ENCODE peak calls at places on chromosomes 5 and 9, in seven cellular contexts. One of them, this sample, is unnamed.

GRCh38 chr9:93574091-93574899 is 2.1 kb upstream of the PHF2 start:
- DNase-seq in fibroblast of pulmonary artery: no peak
- DNase-seq in naive thymus-derived CD4-positive, alpha-beta T cell: no peak
- DNase-seq in sigmoid colon: no peak
- DNase-seq in ovary: no peak
- DNase-seq in uterus: no peak
- DNase-seq in psoas muscle: no peak
- DNase-seq in this sample: peak; percentile 56

GRCh38 chr9:94818196-94818541 is 91.7 kb downstream of the AOPEP start:
- DNase-seq in fibroblast of pulmonary artery: no peak
- DNase-seq in naive thymus-derived CD4-positive, alpha-beta T cell: no peak
- DNase-seq in sigmoid colon: no peak
- DNase-seq in ovary: no peak
- DNase-seq in uterus: no peak
- DNase-seq in psoas muscle: no peak
- DNase-seq in this sample: no peak

GRCh38 chr9:123883634-123884033 is 46.3 kb downstream of the DENND1A start:
- DNase-seq in fibroblast of pulmonary artery: peak; percentile 28
- DNase-seq in naive thymus-derived CD4-positive, alpha-beta T cell: no peak
- DNase-seq in sigmoid colon: no peak
- DNase-seq in ovary: no peak
- DNase-seq in uterus: no peak
- DNase-seq in psoas muscle: no peak
- DNase-seq in this sample: no peak

GRCh38 chr5:41122459-41122858 is 51.3 kb upstream of the MROH2B start:
- DNase-seq in fibroblast of pulmonary artery: no peak
- DNase-seq in naive thymus-derived CD4-positive, alpha-beta T cell: no peak
- DNase-seq in sigmoid colon: no peak
- DNase-seq in ovary: no peak
- DNase-seq in uterus: no peak
- DNase-seq in psoas muscle: no peak
- DNase-seq in this sample: peak; percentile 47

GRCh38 chr5:55601209-55601618 is 66.5 kb upstream of the PLPP1 start:
- DNase-seq in fibroblast of pulmonary artery: peak; percentile 96
- DNase-seq in naive thymus-derived CD4-positive, alpha-beta T cell: no peak
- DNase-seq in sigmoid colon: peak; percentile 95
- DNase-seq in ovary: peak; percentile 40
- DNase-seq in uterus: peak; percentile 83
- DNase-seq in psoas muscle: peak; percentile 91
- DNase-seq in this sample: no peak

GRCh38 chr5:159174511-159175168 is 34.7 kb downstream of the RNF145 start:
- DNase-seq in fibroblast of pulmonary artery: peak; percentile 56
- DNase-seq in naive thymus-derived CD4-positive, alpha-beta T cell: no peak
- DNase-seq in sigmoid colon: no peak
- DNase-seq in ovary: no peak
- DNase-seq in uterus: no peak
- DNase-seq in psoas muscle: no peak
- DNase-seq in this sample: no peak

GRCh38 chr9:120397453-120397852 is 182.5 kb downstream of the CDK5RAP2 start:
- DNase-seq in fibroblast of pulmonary artery: no peak
- DNase-seq in naive thymus-derived CD4-positive, alpha-beta T cell: no peak
- DNase-seq in sigmoid colon: peak; percentile 18
- DNase-seq in ovary: no peak
- DNase-seq in uterus: no peak
- DNase-seq in psoas muscle: no peak
- DNase-seq in this sample: no peak

GRCh38 chr9:89954229-89954628 is 349.4 kb downstream of the GADD45G start:
- DNase-seq in fibroblast of pulmonary artery: no peak
- DNase-seq in naive thymus-derived CD4-positive, alpha-beta T cell: no peak
- DNase-seq in sigmoid colon: no peak
- DNase-seq in ovary: no peak
- DNase-seq in uterus: no peak
- DNase-seq in psoas muscle: peak; percentile 53
- DNase-seq in this sample: no peak

GRCh38 chr5:157361865-157362465 is 96.0 kb downstream of the CYFIP2 start:
- DNase-seq in fibroblast of pulmonary artery: peak; percentile 65
- DNase-seq in naive thymus-derived CD4-positive, alpha-beta T cell: no peak
- DNase-seq in sigmoid colon: no peak
- DNase-seq in ovary: no peak
- DNase-seq in uterus: no peak
- DNase-seq in psoas muscle: no peak
- DNase-seq in this sample: no peak

GRCh38 chr9:81635526-81636279 is 53.6 kb downstream of the TLE1 start:
- DNase-seq in fibroblast of pulmonary artery: no peak
- DNase-seq in naive thymus-derived CD4-positive, alpha-beta T cell: no peak
- DNase-seq in sigmoid colon: no peak
- DNase-seq in ovary: no peak
- DNase-seq in uterus: no peak
- DNase-seq in psoas muscle: no peak
- DNase-seq in this sample: no peak

GRCh38 chr5:136018814-136019777 is 9.7 kb upstream of the TGFBI start:
- DNase-seq in fibroblast of pulmonary artery: peak; percentile 98
- DNase-seq in naive thymus-derived CD4-positive, alpha-beta T cell: no peak
- DNase-seq in sigmoid colon: peak; percentile 89
- DNase-seq in ovary: no peak
- DNase-seq in uterus: peak; percentile 62
- DNase-seq in psoas muscle: no peak
- DNase-seq in this sample: no peak

GRCh38 chr9:115393976-115394775 is 276.2 kb upstream of the TNC start:
- DNase-seq in fibroblast of pulmonary artery: no peak
- DNase-seq in naive thymus-derived CD4-positive, alpha-beta T cell: no peak
- DNase-seq in sigmoid colon: no peak
- DNase-seq in ovary: no peak
- DNase-seq in uterus: no peak
- DNase-seq in psoas muscle: no peak
- DNase-seq in this sample: no peak

GRCh38 chr9:34990908-34991832 is 1.6 kb downstream of the DNAJB5 start:
- DNase-seq in fibroblast of pulmonary artery: no peak
- DNase-seq in naive thymus-derived CD4-positive, alpha-beta T cell: no peak
- DNase-seq in sigmoid colon: no peak
- DNase-seq in ovary: peak; percentile 38
- DNase-seq in uterus: peak; percentile 28
- DNase-seq in psoas muscle: peak; percentile 81
- DNase-seq in this sample: peak; percentile 29

GRCh38 chr5:139955616-139956283 is 87.3 kb downstream of the NRG2 start:
- DNase-seq in fibroblast of pulmonary artery: no peak
- DNase-seq in naive thymus-derived CD4-positive, alpha-beta T cell: no peak
- DNase-seq in sigmoid colon: no peak
- DNase-seq in ovary: no peak
- DNase-seq in uterus: no peak
- DNase-seq in psoas muscle: no peak
- DNase-seq in this sample: no peak

GRCh38 chr5:163104496-163104895 is 332.9 kb upstream of the CCNG1 start:
- DNase-seq in fibroblast of pulmonary artery: no peak
- DNase-seq in naive thymus-derived CD4-positive, alpha-beta T cell: no peak
- DNase-seq in sigmoid colon: no peak
- DNase-seq in ovary: no peak
- DNase-seq in uterus: no peak
- DNase-seq in psoas muscle: no peak
- DNase-seq in this sample: no peak

GRCh38 chr5:180791611-180792213 is 10.9 kb downstream of the MGAT1 start:
- DNase-seq in fibroblast of pulmonary artery: no peak
- DNase-seq in naive thymus-derived CD4-positive, alpha-beta T cell: no peak
- DNase-seq in sigmoid colon: no peak
- DNase-seq in ovary: no peak
- DNase-seq in uterus: no peak
- DNase-seq in psoas muscle: no peak
- DNase-seq in this sample: no peak

GRCh38 chr9:94713446-94714185 is 12.9 kb upstream of the AOPEP start:
- DNase-seq in fibroblast of pulmonary artery: no peak
- DNase-seq in naive thymus-derived CD4-positive, alpha-beta T cell: no peak
- DNase-seq in sigmoid colon: no peak
- DNase-seq in ovary: no peak
- DNase-seq in uterus: no peak
- DNase-seq in psoas muscle: no peak
- DNase-seq in this sample: no peak

GRCh38 chr9:93326056-93326455 is 125.4 kb upstream of the FAM120A start:
- DNase-seq in fibroblast of pulmonary artery: no peak
- DNase-seq in naive thymus-derived CD4-positive, alpha-beta T cell: no peak
- DNase-seq in sigmoid colon: no peak
- DNase-seq in ovary: no peak
- DNase-seq in uterus: no peak
- DNase-seq in psoas muscle: no peak
- DNase-seq in this sample: no peak

GRCh38 chr9:100440071-100440470 is 13.1 kb downstream of the MSANTD3 start:
- DNase-seq in fibroblast of pulmonary artery: peak; percentile 47
- DNase-seq in naive thymus-derived CD4-positive, alpha-beta T cell: no peak
- DNase-seq in sigmoid colon: no peak
- DNase-seq in ovary: no peak
- DNase-seq in uterus: no peak
- DNase-seq in psoas muscle: peak; percentile 57
- DNase-seq in this sample: no peak

GRCh38 chr9:87599901-87600610 is 102.4 kb downstream of the DAPK1 start:
- DNase-seq in fibroblast of pulmonary artery: peak; percentile 94
- DNase-seq in naive thymus-derived CD4-positive, alpha-beta T cell: no peak
- DNase-seq in sigmoid colon: peak; percentile 82
- DNase-seq in ovary: peak; percentile 69
- DNase-seq in uterus: peak; percentile 64
- DNase-seq in psoas muscle: no peak
- DNase-seq in this sample: no peak

GRCh38 chr5:149937610-149938009 is 7.0 kb downstream of the PDE6A start:
- DNase-seq in fibroblast of pulmonary artery: no peak
- DNase-seq in naive thymus-derived CD4-positive, alpha-beta T cell: no peak
- DNase-seq in sigmoid colon: no peak
- DNase-seq in ovary: no peak
- DNase-seq in uterus: no peak
- DNase-seq in psoas muscle: no peak
- DNase-seq in this sample: no peak

GRCh38 chr5:67092447-67093023 is 104.1 kb downstream of the CD180 start:
- DNase-seq in fibroblast of pulmonary artery: peak; percentile 23
- DNase-seq in naive thymus-derived CD4-positive, alpha-beta T cell: no peak
- DNase-seq in sigmoid colon: no peak
- DNase-seq in ovary: no peak
- DNase-seq in uterus: no peak
- DNase-seq in psoas muscle: no peak
- DNase-seq in this sample: no peak

GRCh38 chr5:14664270-14665109 is at the start of gene OTULIN:
- DNase-seq in fibroblast of pulmonary artery: peak; percentile 90
- DNase-seq in naive thymus-derived CD4-positive, alpha-beta T cell: peak; percentile 75
- DNase-seq in sigmoid colon: peak; percentile 95
- DNase-seq in ovary: peak; percentile 93
- DNase-seq in uterus: peak; percentile 90
- DNase-seq in psoas muscle: peak; percentile 96
- DNase-seq in this sample: peak; percentile 99

DNA sequence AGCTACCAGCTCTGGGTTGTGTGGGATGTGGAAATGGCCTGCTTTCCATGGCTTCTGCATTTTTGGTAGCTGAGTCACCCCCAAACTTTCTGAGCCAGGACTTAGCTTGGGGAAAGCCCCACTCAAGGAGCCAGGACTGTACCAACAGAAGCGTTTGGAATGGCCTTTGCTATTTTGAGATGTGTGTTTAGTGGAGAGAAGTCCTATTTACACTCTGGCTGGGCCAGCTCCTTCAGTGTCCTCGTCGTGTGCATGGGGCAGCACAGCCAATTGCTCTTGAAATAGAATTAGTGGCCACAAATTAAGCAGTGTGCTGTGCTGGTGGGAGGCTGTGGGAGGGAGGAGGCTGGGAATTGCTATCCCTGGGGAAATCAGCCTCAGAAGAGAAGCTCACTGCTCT is 51.6 kb downstream of the ENTREP1 start:
- DNase-seq in fibroblast of pulmonary artery: peak; percentile 96
- DNase-seq in naive thymus-derived CD4-positive, alpha-beta T cell: no peak
- DNase-seq in sigmoid colon: no peak
- DNase-seq in ovary: peak; percentile 54
- DNase-seq in uterus: peak; percentile 47
- DNase-seq in psoas muscle: peak; percentile 68
- DNase-seq in this sample: peak; percentile 84
- H3K4me3 ChIP-seq in fibroblast of pulmonary artery: no peak overlapping the region
- H3K4me3 ChIP-seq in naive thymus-derived CD4-positive, alpha-beta T cell: no peak overlapping the region
- H3K4me3 ChIP-seq in sigmoid colon: no peak overlapping the region
- H3K4me3 ChIP-seq in ovary: no peak overlapping the region
- H3K4me3 ChIP-seq in uterus: no peak overlapping the region
- H3K4me3 ChIP-seq in psoas muscle: peak overlapping the region; percentile 2
- H3K4me3 ChIP-seq in this sample: peak overlapping the region; percentile 28

GRCh38 chr5:72363146-72363802 is 43.1 kb downstream of the PTCD2 start:
- DNase-seq in fibroblast of pulmonary artery: peak; percentile 82
- DNase-seq in naive thymus-derived CD4-positive, alpha-beta T cell: no peak
- DNase-seq in sigmoid colon: no peak
- DNase-seq in ovary: no peak
- DNase-seq in uterus: no peak
- DNase-seq in psoas muscle: no peak
- DNase-seq in this sample: peak; percentile 80
- H3K4me3 ChIP-seq in fibroblast of pulmonary artery: no peak overlapping the region
- H3K4me3 ChIP-seq in naive thymus-derived CD4-positive, alpha-beta T cell: no peak overlapping the region
- H3K4me3 ChIP-seq in sigmoid colon: no peak overlapping the region
- H3K4me3 ChIP-seq in ovary: no peak overlapping the region
- H3K4me3 ChIP-seq in uterus: no peak overlapping the region
- H3K4me3 ChIP-seq in psoas muscle: no peak overlapping the region
- H3K4me3 ChIP-seq in this sample: no peak overlapping the region

DNA sequence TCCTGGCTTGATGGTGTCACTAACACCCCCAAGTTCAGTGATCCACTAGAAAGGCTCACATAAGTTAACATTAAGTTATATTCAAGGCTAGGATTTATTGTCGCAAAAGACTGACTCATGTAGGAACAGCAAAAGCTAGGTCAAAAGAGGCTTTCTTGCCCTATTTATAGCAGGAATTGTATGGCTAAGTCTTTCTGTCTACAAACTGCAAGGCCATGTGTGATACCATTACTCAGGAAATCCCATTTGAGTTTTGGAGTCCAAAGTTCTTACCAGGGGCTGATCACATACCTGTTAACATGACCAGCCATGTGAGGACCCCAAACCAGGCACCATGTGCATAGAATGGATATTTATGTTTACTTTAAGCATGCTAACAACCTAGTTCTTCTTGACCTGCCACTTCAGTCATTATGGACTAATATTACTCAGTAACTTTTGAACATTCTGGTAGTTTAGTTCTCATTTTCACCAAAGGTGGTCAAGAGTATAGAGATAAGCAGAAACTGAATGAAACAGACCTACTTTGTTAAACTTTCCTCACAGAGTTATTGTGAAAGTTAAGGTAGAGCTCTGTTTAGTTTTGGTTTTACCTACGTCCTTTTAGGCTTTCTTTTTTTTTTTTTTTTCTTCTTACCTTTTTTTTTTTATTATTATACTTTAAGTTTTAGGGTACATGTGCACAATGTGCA is 281.1 kb downstream of the FER start:
- DNase-seq in fibroblast of pulmonary artery: no peak
- DNase-seq in naive thymus-derived CD4-positive, alpha-beta T cell: no peak
- DNase-seq in sigmoid colon: no peak
- DNase-seq in ovary: no peak
- DNase-seq in uterus: no peak
- DNase-seq in psoas muscle: no peak
- DNase-seq in this sample: peak; percentile 21
- H3K4me3 ChIP-seq in fibroblast of pulmonary artery: no peak overlapping the region
- H3K4me3 ChIP-seq in naive thymus-derived CD4-positive, alpha-beta T cell: no peak overlapping the region
- H3K4me3 ChIP-seq in sigmoid colon: no peak overlapping the region
- H3K4me3 ChIP-seq in ovary: no peak overlapping the region
- H3K4me3 ChIP-seq in uterus: no peak overlapping the region
- H3K4me3 ChIP-seq in psoas muscle: no peak overlapping the region
- H3K4me3 ChIP-seq in this sample: no peak overlapping the region

DNA sequence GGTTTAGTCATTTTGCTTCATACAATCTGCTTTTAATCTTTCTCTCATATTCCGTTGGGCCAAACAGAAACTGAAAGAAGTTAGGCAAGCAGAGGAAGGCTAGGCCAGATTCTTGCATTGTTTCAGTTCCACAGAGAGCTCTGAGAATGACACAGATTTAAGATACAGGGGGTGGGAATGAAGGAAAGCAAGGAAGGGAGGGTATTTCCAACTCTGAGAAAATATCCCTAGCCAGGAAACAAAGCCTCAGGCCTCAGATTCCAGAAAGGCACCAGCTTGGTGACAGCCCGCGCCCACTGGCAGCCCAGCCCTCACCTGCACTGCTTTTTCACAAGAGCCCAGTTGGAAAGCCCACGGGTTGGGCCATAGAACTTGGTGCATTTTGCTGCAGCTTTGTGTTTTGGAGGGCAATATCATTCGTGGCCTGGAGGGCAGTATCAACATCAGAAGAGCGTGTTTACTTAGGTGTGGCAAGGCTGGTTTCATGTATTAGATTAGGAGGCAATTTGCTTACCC is 63.5 kb downstream of the ENC1 start:
- DNase-seq in fibroblast of pulmonary artery: peak; percentile 70
- DNase-seq in naive thymus-derived CD4-positive, alpha-beta T cell: no peak
- DNase-seq in sigmoid colon: no peak
- DNase-seq in ovary: no peak
- DNase-seq in uterus: no peak
- DNase-seq in psoas muscle: no peak
- DNase-seq in this sample: peak; percentile 86
- H3K4me3 ChIP-seq in fibroblast of pulmonary artery: no peak overlapping the region
- H3K4me3 ChIP-seq in naive thymus-derived CD4-positive, alpha-beta T cell: peak overlapping the region; percentile 48
- H3K4me3 ChIP-seq in sigmoid colon: no peak overlapping the region
- H3K4me3 ChIP-seq in ovary: no peak overlapping the region
- H3K4me3 ChIP-seq in uterus: no peak overlapping the region
- H3K4me3 ChIP-seq in psoas muscle: no peak overlapping the region
- H3K4me3 ChIP-seq in this sample: no peak overlapping the region